ENCODE peak calls at places on chromosomes 6 and 20, in seven cellular contexts. One of them, this sample, is unnamed.

GRCh38 chr6:167766986-167767714 is 59.6 kb upstream of the AFDN start:
- DNase-seq in Peyer's patch: no peak
- DNase-seq in AG09319: no peak
- DNase-seq in uterus: no peak
- DNase-seq in tibial artery: no peak
- DNase-seq in vagina: no peak
- DNase-seq in nephron progenitor cell: no peak
- DNase-seq in this sample: peak

GRCh38 chr6:92150560-92150959 is 1268.8 kb downstream of the EPHA7 start:
- DNase-seq in Peyer's patch: no peak
- DNase-seq in AG09319: no peak
- DNase-seq in uterus: no peak
- DNase-seq in tibial artery: no peak
- DNase-seq in vagina: no peak
- DNase-seq in nephron progenitor cell: no peak
- DNase-seq in this sample: no peak

GRCh38 chr6:119276211-119276610 is 73.3 kb downstream of the MAN1A1 start:
- DNase-seq in Peyer's patch: no peak
- DNase-seq in AG09319: no peak
- DNase-seq in uterus: no peak
- DNase-seq in tibial artery: no peak
- DNase-seq in vagina: no peak
- DNase-seq in nephron progenitor cell: no peak
- DNase-seq in this sample: no peak

GRCh38 chr20:63606701-63607100 is 20.2 kb downstream of the GMEB2 start:
- DNase-seq in Peyer's patch: no peak
- DNase-seq in AG09319: no peak
- DNase-seq in uterus: no peak
- DNase-seq in tibial artery: no peak
- DNase-seq in vagina: no peak
- DNase-seq in nephron progenitor cell: no peak
- DNase-seq in this sample: no peak

GRCh38 chr20:20083796-20084195 is 31.5 kb downstream of the CFAP61 start:
- DNase-seq in Peyer's patch: no peak
- DNase-seq in AG09319: peak
- DNase-seq in uterus: no peak
- DNase-seq in tibial artery: no peak
- DNase-seq in vagina: no peak
- DNase-seq in nephron progenitor cell: no peak
- DNase-seq in this sample: no peak

GRCh38 chr20:37804584-37805566 is 98.1 kb upstream of the VSTM2L start:
- DNase-seq in Peyer's patch: no peak
- DNase-seq in AG09319: no peak
- DNase-seq in uterus: no peak
- DNase-seq in tibial artery: no peak
- DNase-seq in vagina: no peak
- DNase-seq in nephron progenitor cell: no peak
- DNase-seq in this sample: no peak

GRCh38 chr20:1894471-1894950 is 696 bp upstream of the SIRPA start:
- DNase-seq in Peyer's patch: peak
- DNase-seq in AG09319: peak
- DNase-seq in uterus: peak
- DNase-seq in tibial artery: peak
- DNase-seq in vagina: no peak
- DNase-seq in nephron progenitor cell: peak
- DNase-seq in this sample: peak

GRCh38 chr6:35240838-35241801 is 18.4 kb upstream of the ZNF76 start:
- DNase-seq in Peyer's patch: peak
- DNase-seq in AG09319: no peak
- DNase-seq in uterus: peak
- DNase-seq in tibial artery: peak
- DNase-seq in vagina: no peak
- DNase-seq in nephron progenitor cell: peak
- DNase-seq in this sample: peak

GRCh38 chr20:4613718-4614620 is 107.7 kb upstream of the PRND start:
- DNase-seq in Peyer's patch: no peak
- DNase-seq in AG09319: no peak
- DNase-seq in uterus: peak
- DNase-seq in tibial artery: no peak
- DNase-seq in vagina: no peak
- DNase-seq in nephron progenitor cell: peak
- DNase-seq in this sample: peak

GRCh38 chr6:71419954-71420692 is 131.5 kb downstream of the OGFRL1 start:
- DNase-seq in Peyer's patch: peak
- DNase-seq in AG09319: no peak
- DNase-seq in uterus: peak
- DNase-seq in tibial artery: peak
- DNase-seq in vagina: no peak
- DNase-seq in nephron progenitor cell: peak
- DNase-seq in this sample: peak

GRCh38 chr6:113148576-113148975 is 708.6 kb upstream of the MARCKS start:
- DNase-seq in Peyer's patch: no peak
- DNase-seq in AG09319: no peak
- DNase-seq in uterus: no peak
- DNase-seq in tibial artery: no peak
- DNase-seq in vagina: no peak
- DNase-seq in nephron progenitor cell: no peak
- DNase-seq in this sample: no peak

GRCh38 chr20:59151391-59151790 is 12.2 kb upstream of the ZNF831 start:
- DNase-seq in Peyer's patch: no peak
- DNase-seq in AG09319: no peak
- DNase-seq in uterus: no peak
- DNase-seq in tibial artery: no peak
- DNase-seq in vagina: no peak
- DNase-seq in nephron progenitor cell: no peak
- DNase-seq in this sample: no peak

GRCh38 chr20:59151820-59152219 is 11.8 kb upstream of the ZNF831 start:
- DNase-seq in Peyer's patch: no peak
- DNase-seq in AG09319: no peak
- DNase-seq in uterus: no peak
- DNase-seq in tibial artery: no peak
- DNase-seq in vagina: no peak
- DNase-seq in nephron progenitor cell: no peak
- DNase-seq in this sample: no peak

GRCh38 chr20:59153355-59153681 is 10.3 kb upstream of the ZNF831 start:
- DNase-seq in Peyer's patch: no peak
- DNase-seq in AG09319: no peak
- DNase-seq in uterus: no peak
- DNase-seq in tibial artery: peak
- DNase-seq in vagina: no peak
- DNase-seq in nephron progenitor cell: no peak
- DNase-seq in this sample: peak

GRCh38 chr20:59153832-59154231 is 9.8 kb upstream of the ZNF831 start:
- DNase-seq in Peyer's patch: no peak
- DNase-seq in AG09319: no peak
- DNase-seq in uterus: no peak
- DNase-seq in tibial artery: no peak
- DNase-seq in vagina: no peak
- DNase-seq in nephron progenitor cell: no peak
- DNase-seq in this sample: no peak

DNA sequence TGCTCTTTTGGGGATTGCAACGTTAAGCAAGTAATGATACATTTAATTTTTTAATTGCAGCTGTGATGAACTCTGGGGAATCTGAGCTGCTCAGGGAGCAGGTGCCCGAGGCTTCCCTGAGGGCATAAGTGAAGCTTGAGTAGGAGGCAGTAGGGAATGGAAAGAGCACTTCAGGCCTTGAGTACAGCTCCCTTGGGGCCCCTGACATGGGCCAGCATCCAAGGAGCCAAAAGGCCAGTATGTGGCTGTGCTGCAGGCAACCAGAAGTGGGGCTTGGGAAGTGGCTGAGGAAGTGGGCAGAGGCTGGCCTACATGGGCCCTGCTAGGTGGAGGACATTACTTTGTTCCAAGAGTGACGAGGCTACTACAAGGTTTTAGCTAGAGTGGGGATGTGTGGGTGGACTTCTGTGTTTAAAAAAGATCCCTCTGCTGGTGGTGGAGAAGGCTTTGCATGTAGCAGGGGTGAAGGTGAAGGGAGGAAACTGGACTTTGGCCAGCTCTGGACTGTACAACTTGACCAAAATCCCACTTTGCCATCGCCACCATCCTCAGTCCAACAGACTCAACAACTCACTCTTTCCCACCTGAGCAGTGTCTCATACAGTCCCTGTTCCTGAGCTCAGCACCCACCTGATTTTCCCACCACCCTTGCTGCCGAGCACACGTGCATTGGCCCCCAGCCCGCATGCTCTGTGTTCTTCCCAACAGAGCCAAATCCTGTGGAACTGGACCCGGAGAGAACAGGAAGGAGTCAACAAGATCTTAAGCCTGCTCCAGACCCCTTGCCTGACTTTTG is 10.9 kb upstream of the ZNF831 start:
- DNase-seq in Peyer's patch: no peak
- DNase-seq in AG09319: no peak
- DNase-seq in uterus: no peak
- DNase-seq in tibial artery: no peak
- DNase-seq in vagina: no peak
- DNase-seq in nephron progenitor cell: no peak
- DNase-seq in this sample: no peak
- TF ChIP-seq CTCF in Peyer's patch: no peak
- TF ChIP-seq CTCF in AG09319: no peak
- TF ChIP-seq CTCF in uterus: no peak
- TF ChIP-seq CTCF in tibial artery: no peak
- TF ChIP-seq CTCF in vagina: no peak
- TF ChIP-seq CTCF in nephron progenitor cell: no peak
- TF ChIP-seq CTCF in this sample: no peak

GRCh38 chr20:47232518-47232917 is 124.0 kb downstream of the ZMYND8 start:
- DNase-seq in Peyer's patch: no peak
- DNase-seq in AG09319: no peak
- DNase-seq in uterus: no peak
- DNase-seq in tibial artery: no peak
- DNase-seq in vagina: no peak
- DNase-seq in nephron progenitor cell: no peak
- DNase-seq in this sample: no peak

GRCh38 chr20:47233333-47234188 is 122.9 kb downstream of the ZMYND8 start:
- DNase-seq in Peyer's patch: no peak
- DNase-seq in AG09319: no peak
- DNase-seq in uterus: no peak
- DNase-seq in tibial artery: no peak
- DNase-seq in vagina: no peak
- DNase-seq in nephron progenitor cell: no peak
- DNase-seq in this sample: no peak

GRCh38 chr20:47230811-47231256 is 125.7 kb downstream of the ZMYND8 start:
- DNase-seq in Peyer's patch: no peak
- DNase-seq in AG09319: no peak
- DNase-seq in uterus: no peak
- DNase-seq in tibial artery: no peak
- DNase-seq in vagina: no peak
- DNase-seq in nephron progenitor cell: no peak
- DNase-seq in this sample: no peak

GRCh38 chr20:47228654-47229053 is 127.8 kb downstream of the ZMYND8 start:
- DNase-seq in Peyer's patch: no peak
- DNase-seq in AG09319: no peak
- DNase-seq in uterus: no peak
- DNase-seq in tibial artery: no peak
- DNase-seq in vagina: no peak
- DNase-seq in nephron progenitor cell: no peak
- DNase-seq in this sample: no peak

DNA sequence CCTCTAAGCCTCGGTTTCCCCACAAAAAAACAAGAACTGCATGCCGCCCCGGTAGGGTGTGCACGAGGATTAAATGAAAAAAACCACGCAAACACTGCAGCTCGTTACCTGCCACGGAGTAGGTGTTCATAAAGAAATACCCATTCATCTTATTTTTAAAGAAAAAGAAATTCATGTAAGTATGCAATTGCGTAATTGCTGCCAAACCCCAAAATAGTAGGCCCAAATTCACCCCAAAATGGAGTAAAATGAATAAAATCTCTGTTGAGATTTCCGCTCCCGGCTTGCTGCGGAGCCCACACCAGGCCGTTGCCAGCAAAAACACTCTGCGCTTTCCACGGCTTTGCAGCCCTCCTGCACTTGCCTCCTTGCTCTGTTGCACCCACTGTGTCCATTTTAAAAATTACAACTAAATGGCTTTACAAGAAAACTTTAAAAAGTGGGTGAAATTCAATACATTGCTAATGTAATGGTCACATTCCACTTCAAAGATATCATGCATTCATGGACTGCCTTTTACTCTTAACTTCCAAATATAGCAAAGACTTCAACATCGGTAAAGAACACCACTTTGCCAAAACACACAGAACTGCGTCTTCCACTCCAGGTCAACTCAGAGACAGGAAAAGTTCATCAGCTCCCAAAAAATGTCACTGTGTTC is 125.0 kb downstream of the ZMYND8 start:
- DNase-seq in Peyer's patch: no peak
- DNase-seq in AG09319: peak
- DNase-seq in uterus: no peak
- DNase-seq in tibial artery: no peak
- DNase-seq in vagina: no peak
- DNase-seq in nephron progenitor cell: no peak
- DNase-seq in this sample: no peak
- TF ChIP-seq CTCF in Peyer's patch: no peak
- TF ChIP-seq CTCF in AG09319: no peak
- TF ChIP-seq CTCF in uterus: no peak
- TF ChIP-seq CTCF in tibial artery: no peak
- TF ChIP-seq CTCF in vagina: no peak
- TF ChIP-seq CTCF in nephron progenitor cell: no peak
- TF ChIP-seq CTCF in this sample: no peak

GRCh38 chr6:147774856-147775255 is 266.4 kb downstream of the SAMD5 start:
- DNase-seq in Peyer's patch: no peak
- DNase-seq in AG09319: no peak
- DNase-seq in uterus: no peak
- DNase-seq in tibial artery: no peak
- DNase-seq in vagina: no peak
- DNase-seq in nephron progenitor cell: no peak
- DNase-seq in this sample: no peak
- TF ChIP-seq CTCF in Peyer's patch: peak
- TF ChIP-seq CTCF in AG09319: no peak
- TF ChIP-seq CTCF in uterus: no peak
- TF ChIP-seq CTCF in tibial artery: no peak
- TF ChIP-seq CTCF in vagina: no peak
- TF ChIP-seq CTCF in nephron progenitor cell: no peak
- TF ChIP-seq CTCF in this sample: no peak

DNA sequence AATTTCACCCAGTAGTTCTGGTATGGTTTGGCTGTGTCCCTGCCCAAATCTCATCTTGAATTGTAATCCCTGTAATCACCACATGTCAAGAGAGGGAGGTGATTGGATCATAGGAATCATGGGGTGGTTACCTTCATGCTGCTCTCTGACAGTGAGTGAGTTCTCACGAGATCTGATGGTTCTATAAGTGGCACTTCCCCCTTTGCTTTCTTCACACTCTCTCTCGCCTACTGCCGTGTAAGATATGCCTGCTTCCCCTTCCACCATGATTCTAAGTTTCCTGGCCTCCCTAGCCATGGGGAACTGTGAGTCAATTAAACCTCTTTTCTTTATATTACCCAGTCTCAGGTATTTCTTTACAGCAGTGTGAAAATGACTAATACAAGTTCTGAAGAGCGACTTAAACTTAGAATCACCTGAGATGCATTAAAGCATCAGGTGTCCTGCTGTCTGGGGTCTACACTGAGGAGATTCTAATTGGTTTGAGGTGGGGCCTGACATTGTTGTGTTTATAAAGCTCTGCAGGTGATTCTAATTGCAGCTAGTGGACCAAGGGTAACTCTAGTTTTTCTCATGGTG is 82.1 kb upstream of the DTNBP1 start:
- DNase-seq in Peyer's patch: no peak
- DNase-seq in AG09319: no peak
- DNase-seq in uterus: no peak
- DNase-seq in tibial artery: no peak
- DNase-seq in vagina: no peak
- DNase-seq in nephron progenitor cell: no peak
- DNase-seq in this sample: no peak
- TF ChIP-seq CTCF in Peyer's patch: no peak
- TF ChIP-seq CTCF in AG09319: no peak
- TF ChIP-seq CTCF in uterus: no peak
- TF ChIP-seq CTCF in tibial artery: no peak
- TF ChIP-seq CTCF in vagina: no peak
- TF ChIP-seq CTCF in nephron progenitor cell: no peak
- TF ChIP-seq CTCF in this sample: no peak

GRCh38 chr20:43658068-43658722 is 8.7 kb upstream of the MYBL2 start:
- DNase-seq in Peyer's patch: no peak
- DNase-seq in AG09319: no peak
- DNase-seq in uterus: no peak
- DNase-seq in tibial artery: peak
- DNase-seq in vagina: no peak
- DNase-seq in nephron progenitor cell: no peak
- DNase-seq in this sample: no peak
- TF ChIP-seq CTCF in Peyer's patch: no peak
- TF ChIP-seq CTCF in AG09319: no peak
- TF ChIP-seq CTCF in uterus: no peak
- TF ChIP-seq CTCF in tibial artery: no peak
- TF ChIP-seq CTCF in vagina: no peak
- TF ChIP-seq CTCF in nephron progenitor cell: no peak
- TF ChIP-seq CTCF in this sample: no peak